ENCODE peak calls at places on chromosomes 13 and 19, in four cellular contexts. D, O, N and P are unnamed samples.
A peak's percentile ranks its signal among the peaks of the same experiment; 100 is the strongest.

GRCh38 chr13:73702419-73703071 is 431.7 kb downstream of the KLF12 start:
- DNase-seq in D (peak; percentile 21), O (no peak), N (no peak), P (no peak)

GRCh38 chr13:40974460-40975407 is 44.4 kb downstream of the ELF1 start:
- DNase-seq in D (no peak), O (peak; percentile 23), N (peak; percentile 81), P (peak; percentile 18)

GRCh38 chr19:58407658-58408151 is 744 bp upstream of the ZNF584 start:
- DNase-seq in D (no peak), O (no peak), N (peak; percentile 59), P (no peak)

GRCh38 chr19:9956956-9957355 is 20.6 kb upstream of the OLFM2 start:
- DNase-seq in D (no peak), O (no peak), N (no peak), P (no peak)

GRCh38 chr13:91576590-91576989 is 178.2 kb downstream of the GPC5 start:
- DNase-seq in D (no peak), O (no peak), N (peak; percentile 64), P (peak; percentile 20)

GRCh38 chr19:42098781-42099180 is 22.8 kb downstream of the ZNF574 start:
- DNase-seq in D (no peak), O (no peak), N (no peak), P (no peak)

GRCh38 chr13:28031220-28031903 is 42.9 kb upstream of the URAD start:
- DNase-seq in D (no peak), O (no peak), N (no peak), P (no peak)

GRCh38 chr13:44749906-44750305 is 173.8 kb upstream of the TSC22D1 start:
- DNase-seq in D (no peak), O (no peak), N (no peak), P (no peak)

GRCh38 chr13:74796126-74796643 is 662.0 kb upstream of the KLF12 start:
- DNase-seq in D (no peak), O (no peak), N (no peak), P (no peak)

GRCh38 chr13:94324409-94325147 is 154.9 kb downstream of the DCT start:
- DNase-seq in D (no peak), O (no peak), N (no peak), P (no peak)

GRCh38 chr19:1116726-1117581 is 13.2 kb downstream of the GPX4 start:
- DNase-seq in D (no peak), O (no peak), N (no peak), P (no peak)

GRCh38 chr19:4722671-4723464 is 774 bp downstream of the DPP9 start:
- DNase-seq in D (no peak), O (no peak), N (peak; percentile 18), P (no peak)

GRCh38 chr19:28422046-28422445 is 790.9 kb downstream of the UQCRFS1 start:
- DNase-seq in D (no peak), O (no peak), N (no peak), P (no peak)

GRCh38 chr19:50204811-50205675 is 1.6 kb downstream of the MYH14 start:
- DNase-seq in D (no peak), O (peak; percentile 65), N (no peak), P (peak; percentile 5)

GRCh38 chr19:51568456-51568855 is 2.6 kb upstream of the ZNF175 start:
- DNase-seq in D (no peak), O (no peak), N (no peak), P (no peak)

GRCh38 chr13:76331948-76332712 is 554.1 kb downstream of the KCTD12 start:
- DNase-seq in D (no peak), O (no peak), N (no peak), P (no peak)

GRCh38 chr19:28840891-28841290 is 372.1 kb downstream of the UQCRFS1 start:
- DNase-seq in D (no peak), O (no peak), N (no peak), P (peak; percentile 65)

GRCh38 chr13:26095846-26096245 is 44.0 kb upstream of the SHISA2 start:
- DNase-seq in D (no peak), O (no peak), N (no peak), P (no peak)

GRCh38 chr13:97212540-97213146 is 9.5 kb upstream of the MBNL2 start:
- DNase-seq in D (no peak), O (no peak), N (peak; percentile 47), P (no peak)

GRCh38 chr13:76383671-76384461 is 502.3 kb downstream of the KCTD12 start:
- DNase-seq in D (no peak), O (no peak), N (no peak), P (no peak)

GRCh38 chr13:26961890-26962615 is 201.5 kb upstream of the GPR12 start:
- DNase-seq in D (no peak), O (no peak), N (no peak), P (no peak)

GRCh38 chr19:39126593-39127187 is 1.1 kb downstream of the PAK4 start:
- DNase-seq in D (no peak), O (no peak), N (no peak), P (no peak)

GRCh38 chr13:91668844-91669495 is 270.5 kb downstream of the GPC5 start:
- DNase-seq in D (no peak), O (no peak), N (no peak), P (no peak)

GRCh38 chr19:55210120-55210493 is 806 bp upstream of the PTPRH start:
- DNase-seq in D (no peak), O (peak; percentile 88), N (peak; percentile 35), P (no peak)

GRCh38 chr13:113759525-113760137 is 605 bp downstream of the TMEM255B start:
- DNase-seq in D (no peak), O (no peak), N (no peak), P (no peak)

GRCh38 chr13:98482476-98483444 is 94.1 kb downstream of the STK24 start:
- DNase-seq in D (no peak), O (no peak), N (no peak), P (no peak)

GRCh38 chr19:5808120-5808816 is 3.4 kb downstream of the NRTN start:
- DNase-seq in D (no peak), O (no peak), N (no peak), P (no peak)

GRCh38 chr19:46513461-46514236 is 18.0 kb upstream of the PNMA8B start:
- DNase-seq in D (no peak), O (peak; percentile 62), N (peak; percentile 87), P (peak; percentile 57)

GRCh38 chr19:55308281-55308680 is 16.9 kb downstream of the TMEM150B start:
- DNase-seq in D (no peak), O (no peak), N (no peak), P (no peak)

GRCh38 chr13:46342538-46342937 is 44.5 kb downstream of the RUBCNL start:
- DNase-seq in D (no peak), O (no peak), N (no peak), P (no peak)

GRCh38 chr19:18231775-18232174 is 5.5 kb upstream of the PDE4C start:
- DNase-seq in D (no peak), O (no peak), N (peak; percentile 35), P (no peak)

GRCh38 chr19:29831041-29831548 is 19.3 kb downstream of the CCNE1 start:
- DNase-seq in D (no peak), O (peak; percentile 76), N (no peak), P (no peak)

GRCh38 chr13:100550433-100550832 is 38.2 kb downstream of the GGACT start:
- DNase-seq in D (no peak), O (no peak), N (no peak), P (no peak)

GRCh38 chr19:56383826-56384605 is 9.3 kb downstream of the ZNF582 start:
- DNase-seq in D (no peak), O (no peak), N (no peak), P (no peak)

GRCh38 chr13:113918580-113918979 is 54.7 kb upstream of the GAS6 start:
- DNase-seq in D (no peak), O (no peak), N (no peak), P (no peak)

GRCh38 chr19:953501-954271 is 27.9 kb downstream of the ARID3A start:
- DNase-seq in D (no peak), O (no peak), N (peak; percentile 46), P (no peak)

GRCh38 chr13:43085545-43085944 is 62.2 kb downstream of the DNAJC15 start:
- DNase-seq in D (no peak), O (peak; percentile 16), N (peak; percentile 2), P (no peak)

GRCh38 chr13:43089912-43090498 is 66.6 kb downstream of the DNAJC15 start:
- DNase-seq in D (no peak), O (no peak), N (no peak), P (no peak)

GRCh38 chr13:43083750-43084149 is 60.4 kb downstream of the DNAJC15 start:
- DNase-seq in D (no peak), O (no peak), N (no peak), P (no peak)

DNA sequence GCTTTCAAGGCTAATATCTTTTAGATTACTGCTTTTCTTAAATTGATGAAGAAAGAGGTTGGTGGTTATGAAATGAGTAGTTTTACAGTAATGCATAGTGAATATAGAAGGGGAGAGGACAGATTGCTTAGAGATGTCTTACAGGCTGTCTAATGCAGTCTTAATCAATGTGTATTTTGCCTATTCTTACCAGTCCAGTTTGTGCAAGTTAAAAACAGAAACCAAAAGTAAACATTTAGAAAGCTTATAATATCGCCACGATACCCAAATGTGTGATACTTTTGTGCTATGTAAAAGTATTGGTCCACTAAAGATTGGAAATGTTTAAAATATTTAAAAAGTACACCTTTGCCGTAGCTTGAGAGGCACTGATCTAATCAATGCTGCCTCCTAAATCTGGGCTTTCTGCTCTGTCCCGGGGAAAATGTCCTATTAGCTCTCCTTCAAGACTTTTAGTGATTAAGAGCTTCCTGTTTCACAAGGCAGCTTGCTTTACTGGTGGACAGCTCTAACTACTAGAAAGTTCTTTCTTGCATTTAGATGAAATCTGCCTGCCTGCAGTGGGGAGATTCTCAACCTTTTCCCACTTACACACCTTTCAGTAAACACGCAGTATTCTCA is 64.7 kb downstream of the DNAJC15 start:
- DNase-seq in D (no peak), O (no peak), N (no peak), P (no peak)
- TF ChIP-seq ZNF274 in D (no peak), O (no peak), N (no peak), P (no peak)

GRCh38 chr13:49020328-49020727 is 44.6 kb downstream of the FNDC3A start:
- DNase-seq in D (no peak), O (no peak), N (no peak), P (no peak)

GRCh38 chr13:49022472-49023144 is 46.9 kb downstream of the FNDC3A start:
- DNase-seq in D (no peak), O (no peak), N (no peak), P (no peak)

GRCh38 chr13:49020940-49021548 is 45.3 kb downstream of the FNDC3A start:
- DNase-seq in D (no peak), O (no peak), N (no peak), P (peak; percentile 11)

GRCh38 chr13:49021953-49022352 is 46.2 kb downstream of the FNDC3A start:
- DNase-seq in D (no peak), O (no peak), N (no peak), P (no peak)

DNA sequence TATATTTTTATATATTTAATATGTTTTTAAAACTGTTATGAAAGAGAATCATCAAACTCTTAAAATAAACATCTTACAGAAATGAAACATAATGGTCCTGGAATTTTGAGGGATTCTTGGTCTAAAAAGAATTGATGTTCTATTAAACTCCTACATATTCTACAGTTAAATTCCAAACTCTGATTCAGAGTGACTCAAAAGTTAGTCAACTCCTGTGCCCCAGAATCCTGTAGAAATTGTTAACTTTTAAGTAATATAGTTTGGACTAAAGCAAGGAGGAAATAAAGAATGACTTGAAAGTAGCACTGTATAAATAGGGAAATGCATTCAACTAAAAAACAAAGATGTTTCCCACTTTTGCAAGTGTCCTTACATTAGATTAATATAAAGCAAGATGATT is 47.7 kb downstream of the FNDC3A start:
- DNase-seq in D (no peak), O (peak; percentile 2), N (no peak), P (no peak)
- TF ChIP-seq ZNF274 in D (no peak), O (no peak), N (no peak), P (no peak)

GRCh38 chr13:31538067-31539042 is 201.0 kb upstream of the RXFP2 start:
- DNase-seq in D (no peak), O (peak; percentile 8), N (peak; percentile 11), P (peak; percentile 15)
- TF ChIP-seq ZNF274 in D (no peak), O (no peak), N (no peak), P (no peak)

GRCh38 chr19:47719047-47719885 is 6.0 kb downstream of the EHD2 start:
- DNase-seq in D (no peak), O (no peak), N (no peak), P (no peak)
- TF ChIP-seq ZNF274 in D (no peak), O (no peak), N (no peak), P (no peak)